ENCODE peak calls at places on chromosomes 7 and 10, in eight cellular contexts. B is esophagus squamous epithelium, N is brain microvascular endothelial cell, Z is astrocyte of the spinal cord, C is H9, V is GM10248, L is pancreas, K is AG10803. H is an unnamed sample.

GRCh38 chr10:72688208-72688651 is 3.7 kb upstream of the MCU start:
- DNase-seq in B (no peak), N (peak; percentile 89), Z (peak; percentile 87), C (no peak), V (no peak), L (no peak), K (peak; percentile 70), H (no peak)

GRCh38 chr10:43114031-43114742 is 24.1 kb upstream of the CSGALNACT2 start:
- DNase-seq in B (no peak), N (no peak), Z (no peak), C (no peak), V (no peak), L (peak; percentile 50), K (no peak), H (no peak)

GRCh38 chr10:122911889-122912484 is 1.6 kb downstream of the FAM24A start:
- DNase-seq in B (no peak), N (peak; percentile 44), Z (peak; percentile 57), C (peak; percentile 76), V (peak; percentile 58), L (peak; percentile 68), K (peak; percentile 28), H (peak; percentile 92)

GRCh38 chr10:131691481-131692090 is 209.2 kb upstream of the PPP2R2D start:
- DNase-seq in B (no peak), N (no peak), Z (no peak), C (no peak), V (no peak), L (peak; percentile 31), K (no peak), H (no peak)

GRCh38 chr7:108109216-108109908 is 20.8 kb downstream of the LAMB4 start:
- DNase-seq in B (no peak), N (no peak), Z (no peak), C (no peak), V (peak; percentile 32), L (no peak), K (no peak), H (no peak)

GRCh38 chr10:99346247-99346646 is 17.1 kb downstream of the CNNM1 start:
- DNase-seq in B (no peak), N (no peak), Z (peak; percentile 22), C (no peak), V (no peak), L (no peak), K (peak; percentile 93), H (no peak)

GRCh38 chr10:119006451-119007210 is 22.9 kb upstream of the NANOS1 start:
- DNase-seq in B (no peak), N (peak; percentile 99), Z (peak; percentile 98), C (no peak), V (no peak), L (no peak), K (peak; percentile 97), H (no peak)

GRCh38 chr7:81529785-81530184 is 240.1 kb downstream of the HGF start:
- DNase-seq in B (no peak), N (no peak), Z (no peak), C (no peak), V (no peak), L (no peak), K (no peak), H (no peak)

GRCh38 chr10:3118621-3119020 is 51.3 kb downstream of the PFKP start:
- DNase-seq in B (no peak), N (no peak), Z (no peak), C (no peak), V (no peak), L (no peak), K (no peak), H (no peak)

GRCh38 chr10:19848226-19848950 is 32.2 kb downstream of the PLXDC2 start:
- DNase-seq in B (no peak), N (no peak), Z (no peak), C (no peak), V (no peak), L (no peak), K (peak; percentile 21), H (no peak)

GRCh38 chr7:27277628-27278027 is 35.0 kb downstream of the EVX1 start:
- DNase-seq in B (no peak), N (peak; percentile 60), Z (peak; percentile 1), C (no peak), V (no peak), L (no peak), K (no peak), H (no peak)

GRCh38 chr10:34319197-34319846 is 495.8 kb downstream of the PARD3 start:
- DNase-seq in B (no peak), N (peak; percentile 85), Z (peak; percentile 86), C (no peak), V (no peak), L (no peak), K (peak; percentile 97), H (no peak)

GRCh38 chr7:124188576-124188975 is 155.7 kb upstream of the TMEM229A start:
- DNase-seq in B (no peak), N (no peak), Z (no peak), C (no peak), V (no peak), L (no peak), K (no peak), H (no peak)

GRCh38 chr10:15794569-15794968 is 65.7 kb downstream of the MINDY3 start:
- DNase-seq in B (no peak), N (no peak), Z (no peak), C (no peak), V (no peak), L (no peak), K (no peak), H (no peak)

GRCh38 chr10:45466784-45467183 is 92.8 kb downstream of the ALOX5 start:
- DNase-seq in B (no peak), N (no peak), Z (no peak), C (no peak), V (no peak), L (no peak), K (no peak), H (no peak)

GRCh38 chr7:25615005-25615404 is 386.7 kb upstream of the NPVF start:
- DNase-seq in B (no peak), N (no peak), Z (no peak), C (no peak), V (no peak), L (no peak), K (no peak), H (no peak)

GRCh38 chr7:80014507-80014906 is 120.1 kb upstream of the GNAI1 start:
- DNase-seq in B (no peak), N (peak; percentile 73), Z (peak; percentile 84), C (no peak), V (no peak), L (no peak), K (peak; percentile 28), H (no peak)

DNA sequence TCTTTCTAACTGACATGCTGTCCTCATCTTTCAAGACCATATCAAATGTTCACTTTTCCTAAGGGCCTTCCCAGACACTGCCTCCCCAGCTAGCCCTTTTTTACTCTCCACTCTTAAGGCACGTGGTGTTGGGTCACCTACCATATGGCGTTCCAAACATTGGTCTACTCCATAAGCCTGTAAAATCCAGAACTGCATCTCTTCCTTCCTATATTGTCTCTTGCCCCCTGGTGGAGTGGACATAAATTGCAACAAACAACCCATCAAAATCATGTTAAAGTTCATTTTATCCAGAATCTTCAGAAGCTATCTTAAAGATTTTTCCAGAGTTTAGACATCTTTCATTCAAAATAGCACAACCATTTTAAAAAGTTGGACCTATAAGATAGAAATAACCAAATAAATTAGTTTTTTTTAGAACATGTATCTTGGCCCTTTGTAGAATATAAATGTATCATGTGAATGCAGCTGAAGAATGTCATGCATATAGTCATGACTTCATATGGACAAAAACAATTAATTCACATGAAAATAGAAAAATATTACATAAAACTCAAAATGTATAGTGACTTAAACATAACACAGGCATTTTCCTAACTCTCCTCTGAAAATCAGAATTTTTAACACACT is 180.6 kb upstream of the CHRM2 start:
- DNase-seq in B (no peak), N (peak; percentile 34), Z (peak; percentile 31), C (no peak), V (peak; percentile 15), L (no peak), K (peak; percentile 3), H (peak; percentile 13)
- TF ChIP-seq CTCF in B (no peak), N (peak; percentile 67), Z (peak; percentile 64), C (peak; percentile 69), V (peak; percentile 23), L (peak; percentile 11), K (peak; percentile 51), H (peak; percentile 54)

DNA sequence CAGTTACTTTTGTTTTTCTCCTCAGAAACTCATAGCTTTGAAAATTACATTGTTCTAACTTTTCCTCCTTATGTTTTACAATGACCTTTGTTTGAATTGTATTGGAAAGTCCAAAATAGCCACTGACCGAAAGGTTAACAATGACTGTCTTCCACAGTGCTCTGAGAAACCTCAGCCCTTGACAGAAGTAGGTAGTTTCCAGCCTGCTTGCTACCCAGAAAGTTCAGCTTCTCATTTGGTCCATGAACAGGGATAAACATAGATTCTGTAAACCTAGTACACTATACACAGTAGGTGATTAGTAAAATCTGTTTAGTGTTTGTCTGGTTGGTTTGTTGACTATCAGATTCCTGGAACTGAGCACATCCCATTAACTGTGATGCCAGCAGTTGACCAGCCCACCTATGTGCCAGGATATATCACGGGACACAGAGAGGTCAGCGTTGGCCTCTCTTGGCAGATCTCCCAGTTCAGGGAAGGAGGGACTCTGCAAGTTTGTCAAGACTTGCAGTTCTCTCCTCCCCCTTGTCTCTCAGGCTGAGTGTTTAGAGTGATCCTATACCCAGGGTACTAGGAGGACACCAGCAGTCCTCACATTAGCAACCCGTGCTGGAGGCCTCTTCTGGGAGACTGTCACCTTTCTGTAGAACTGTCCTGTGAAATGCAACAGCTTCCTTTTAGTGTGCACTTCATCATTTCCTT is 297.6 kb downstream of the ARHGAP12 start:
- DNase-seq in B (no peak), N (no peak), Z (no peak), C (no peak), V (no peak), L (no peak), K (no peak), H (no peak)
- TF ChIP-seq CTCF in B (no peak), N (no peak), Z (no peak), C (no peak), V (no peak), L (no peak), K (no peak), H (no peak)

GRCh38 chr7:41313171-41313570 is 389.7 kb downstream of the INHBA start:
- DNase-seq in B (no peak), N (no peak), Z (no peak), C (no peak), V (no peak), L (no peak), K (no peak), H (no peak)

GRCh38 chr7:41312235-41312634 is 390.7 kb downstream of the INHBA start:
- DNase-seq in B (no peak), N (no peak), Z (no peak), C (no peak), V (no peak), L (no peak), K (no peak), H (no peak)

GRCh38 chr7:41316410-41316809 is 386.5 kb downstream of the INHBA start:
- DNase-seq in B (no peak), N (peak; percentile 6), Z (no peak), C (no peak), V (no peak), L (no peak), K (no peak), H (no peak)

GRCh38 chr7:41319601-41320000 is 383.3 kb downstream of the INHBA start:
- DNase-seq in B (no peak), N (no peak), Z (no peak), C (no peak), V (no peak), L (no peak), K (peak; percentile 66), H (no peak)

GRCh38 chr7:41315764-41316163 is 387.1 kb downstream of the INHBA start:
- DNase-seq in B (no peak), N (no peak), Z (no peak), C (peak; percentile 62), V (no peak), L (no peak), K (no peak), H (no peak)
- TF ChIP-seq CTCF in B (no peak), N (peak; percentile 63), Z (peak; percentile 33), C (peak; percentile 78), V (no peak), L (no peak), K (no peak), H (no peak)

GRCh38 chr7:21945374-21946227 is at the start of gene CDCA7L:
- DNase-seq in B (no peak), N (peak; percentile 54), Z (peak; percentile 79), C (peak; percentile 86), V (peak; percentile 86), L (peak; percentile 88), K (peak; percentile 62), H (peak; percentile 78)
- TF ChIP-seq CTCF in B (no peak), N (no peak), Z (peak; percentile 1), C (no peak), V (no peak), L (no peak), K (no peak), H (no peak)